ENCODE peak calls at places on chromosomes 12 and 14, in six cellular contexts. D, P, N, Z, R and I are unnamed samples. For H3K9me3, the result is how much of the 10 kb centered on the place peaks cover.

GRCh38 chr14:62957562-62957961 is 87.7 kb downstream of the KCNH5 start:
- DNase-seq in P (no peak), N (no peak), D (no peak), R (peak), Z (peak), I (no peak)

GRCh38 chr14:81436296-81437138 is 36.4 kb upstream of the STON2 start:
- DNase-seq in D (peak), P (no peak), R (peak), Z (peak), N (peak), I (peak)

GRCh38 chr14:102857444-102857843 is 65.0 kb upstream of the AMN start:
- DNase-seq in P (no peak), R (no peak), N (no peak), D (no peak), Z (no peak), I (no peak)

GRCh38 chr12:124188561-124189405 is 106.1 kb upstream of the RFLNA start:
- DNase-seq in N (no peak), Z (no peak), R (peak), D (no peak), P (no peak), I (no peak)

GRCh38 chr12:55220725-55221124 is at the start of gene OR10A7:
- DNase-seq in R (no peak), P (no peak), N (no peak), D (no peak), Z (no peak), I (no peak)

GRCh38 chr12:113392988-113393579 is 10.6 kb downstream of the SDS start:
- DNase-seq in R (no peak), D (no peak), N (no peak), Z (peak), P (no peak), I (no peak)

GRCh38 chr12:117100251-117100650 is 1.0 kb upstream of the TESC start:
- DNase-seq in R (no peak), N (no peak), D (no peak), P (no peak), Z (no peak), I (no peak)

GRCh38 chr14:78157855-78158436 is 12.2 kb upstream of the NRXN3 start:
- DNase-seq in N (no peak), Z (no peak), D (no peak), P (no peak), R (no peak), I (no peak)

GRCh38 chr14:31566456-31566855 is 5.3 kb downstream of the NUBPL start:
- DNase-seq in Z (no peak), P (no peak), R (no peak), N (no peak), D (no peak), I (no peak)

GRCh38 chr14:42143114-42143513 is 536.4 kb downstream of the LRFN5 start:
- DNase-seq in D (no peak), P (no peak), N (no peak), Z (no peak), R (no peak), I (no peak)

GRCh38 chr12:26953447-26953846 is 15.2 kb downstream of the FGFR1OP2 start:
- DNase-seq in D (no peak), Z (no peak), R (no peak), N (peak), P (no peak), I (no peak)

DNA sequence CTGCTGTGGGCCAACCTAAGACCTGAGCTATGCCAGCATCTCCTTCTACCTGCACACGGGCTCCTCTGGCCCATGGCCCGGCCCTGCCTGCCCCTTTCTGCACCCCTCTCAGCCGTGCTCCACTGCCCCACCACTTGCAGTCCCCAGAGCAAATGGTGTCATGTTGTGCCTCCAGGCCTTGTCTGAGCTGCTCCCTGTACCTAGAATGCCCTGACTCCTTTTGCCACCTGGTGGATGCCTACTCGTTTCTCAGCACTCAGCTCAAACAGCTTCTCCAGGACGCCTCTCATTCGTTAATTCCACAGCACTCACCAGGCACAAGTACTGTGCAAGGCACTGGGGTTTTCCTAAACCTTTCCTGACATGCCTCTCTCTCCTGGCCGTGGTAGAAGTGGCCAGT is 63.2 kb upstream of the PNMA1 start:
- DNase-seq in R (no peak), P (no peak), N (no peak), D (no peak), Z (no peak), I (no peak)
- TF ChIP-seq CTCF in R (peak), P (no peak), N (peak), D (no peak), Z (peak), I (no peak)

DNA sequence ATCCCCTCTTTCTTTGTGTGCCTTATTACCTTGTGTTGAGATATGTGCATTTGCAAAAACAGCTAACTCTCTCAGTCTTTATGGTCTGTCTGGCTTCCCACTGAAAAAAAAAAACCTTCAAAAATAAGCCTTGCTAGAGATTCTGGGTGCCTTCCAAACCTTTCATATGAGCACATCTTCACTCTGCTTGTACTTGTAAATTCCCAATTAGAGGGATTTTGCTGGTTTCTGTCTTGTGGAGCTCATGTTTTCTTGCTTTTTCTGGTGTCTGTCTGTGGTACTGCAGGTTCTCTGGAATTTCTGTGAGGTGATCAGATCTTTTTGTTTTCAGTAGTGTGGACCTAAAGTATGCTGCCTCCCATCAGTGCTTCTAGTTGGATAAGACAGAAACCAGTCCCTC is 100.1 kb downstream of the PIK3C2G start:
- DNase-seq in P (no peak), D (no peak), Z (no peak), R (no peak), N (no peak), I (no peak)
- H3K9me3 ChIP-seq in P (under half), D (under half), Z (under half), R (under half), N (under half), I (under half)

DNA sequence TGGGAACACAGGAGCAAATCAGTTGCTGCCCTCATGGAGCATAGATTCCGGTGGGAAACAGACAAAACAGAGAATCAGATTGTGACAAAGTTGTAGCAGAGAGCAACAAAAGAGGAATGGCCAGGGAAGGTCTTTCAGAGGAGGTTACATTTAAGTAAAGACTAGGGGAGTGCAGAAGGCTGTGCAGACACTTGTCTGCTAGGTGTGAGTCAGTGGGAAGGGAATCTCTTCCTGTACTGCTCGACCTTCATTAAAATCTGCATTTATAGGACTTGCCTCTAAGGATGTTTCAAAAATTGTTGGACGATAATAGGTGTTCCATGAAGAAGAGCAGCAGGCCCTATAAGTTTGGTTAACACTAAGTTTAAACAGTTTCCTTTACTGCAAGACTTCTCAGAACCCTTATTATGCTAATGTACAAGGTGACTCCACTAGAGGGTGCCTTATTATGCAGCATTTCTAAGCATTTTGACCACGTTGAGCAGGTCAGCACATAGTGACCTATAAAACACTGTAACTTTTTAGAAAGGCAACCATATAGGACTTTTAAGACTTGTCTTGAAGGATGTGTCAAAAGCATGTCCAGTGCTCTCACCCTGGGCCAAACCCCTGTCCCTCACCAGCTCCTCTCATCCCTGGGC is 91.8 kb upstream of the RIC8B start:
- DNase-seq in N (no peak), Z (no peak), R (no peak), P (no peak), D (no peak), I (no peak)
- TF ChIP-seq CTCF in N (peak), Z (peak), R (no peak), P (no peak), D (peak), I (no peak)

GRCh38 chr12:34379142-34379541 is 356.8 kb downstream of the ALG10 start:
- DNase-seq in N (no peak), D (no peak), Z (no peak), P (no peak), R (no peak), I (no peak)
- H3K9me3 ChIP-seq in N (under half), D (under half), Z (under half), P (under half), R (under half), I (under half)